ENCODE peak calls at places on chromosomes 6 and 20, in eight cellular contexts. One of them, this sample, is unnamed.

GRCh38 chr20:14721926-14722325 is 384.5 kb upstream of the FLRT3 start:
- DNase-seq in trophoblast cell: no peak
- DNase-seq in AG10803: peak; percentile 48
- DNase-seq in T1000: no peak
- DNase-seq in Kasumi-1: no peak
- DNase-seq in NCI-H345: no peak
- DNase-seq in effector CD4-positive, alpha-beta T cell: no peak
- DNase-seq in left ventricle myocardium superior: no peak
- DNase-seq in this sample: no peak

GRCh38 chr20:4040283-4041179 is 25.2 kb upstream of the RNF24 start:
- DNase-seq in trophoblast cell: no peak
- DNase-seq in AG10803: peak; percentile 24
- DNase-seq in T1000: no peak
- DNase-seq in Kasumi-1: no peak
- DNase-seq in NCI-H345: no peak
- DNase-seq in effector CD4-positive, alpha-beta T cell: no peak
- DNase-seq in left ventricle myocardium superior: no peak
- DNase-seq in this sample: no peak

GRCh38 chr6:166343157-166343502 is 785 bp upstream of the SFT2D1 start:
- DNase-seq in trophoblast cell: peak; percentile 73
- DNase-seq in AG10803: no peak
- DNase-seq in T1000: no peak
- DNase-seq in Kasumi-1: peak; percentile 77
- DNase-seq in NCI-H345: no peak
- DNase-seq in effector CD4-positive, alpha-beta T cell: no peak
- DNase-seq in left ventricle myocardium superior: no peak
- DNase-seq in this sample: no peak

GRCh38 chr6:16635810-16636602 is 125.3 kb downstream of the ATXN1 start:
- DNase-seq in trophoblast cell: peak; percentile 22
- DNase-seq in AG10803: peak; percentile 77
- DNase-seq in T1000: no peak
- DNase-seq in Kasumi-1: no peak
- DNase-seq in NCI-H345: no peak
- DNase-seq in effector CD4-positive, alpha-beta T cell: no peak
- DNase-seq in left ventricle myocardium superior: no peak
- DNase-seq in this sample: no peak

GRCh38 chr6:56865081-56865875 is 89.6 kb upstream of the BEND6 start:
- DNase-seq in trophoblast cell: peak; percentile 27
- DNase-seq in AG10803: no peak
- DNase-seq in T1000: no peak
- DNase-seq in Kasumi-1: no peak
- DNase-seq in NCI-H345: no peak
- DNase-seq in effector CD4-positive, alpha-beta T cell: no peak
- DNase-seq in left ventricle myocardium superior: no peak
- DNase-seq in this sample: no peak

GRCh38 chr6:22071655-22072054 is 225.2 kb downstream of the PRL start:
- DNase-seq in trophoblast cell: no peak
- DNase-seq in AG10803: peak; percentile 59
- DNase-seq in T1000: no peak
- DNase-seq in Kasumi-1: no peak
- DNase-seq in NCI-H345: no peak
- DNase-seq in effector CD4-positive, alpha-beta T cell: no peak
- DNase-seq in left ventricle myocardium superior: peak; percentile 43
- DNase-seq in this sample: peak; percentile 39

GRCh38 chr6:145714731-145715130 is 20.6 kb downstream of the EPM2A start:
- DNase-seq in trophoblast cell: no peak
- DNase-seq in AG10803: no peak
- DNase-seq in T1000: no peak
- DNase-seq in Kasumi-1: no peak
- DNase-seq in NCI-H345: no peak
- DNase-seq in effector CD4-positive, alpha-beta T cell: no peak
- DNase-seq in left ventricle myocardium superior: no peak
- DNase-seq in this sample: no peak

GRCh38 chr20:59566631-59567524 is 37.5 kb upstream of the PHACTR3 start:
- DNase-seq in trophoblast cell: no peak
- DNase-seq in AG10803: no peak
- DNase-seq in T1000: no peak
- DNase-seq in Kasumi-1: no peak
- DNase-seq in NCI-H345: no peak
- DNase-seq in effector CD4-positive, alpha-beta T cell: no peak
- DNase-seq in left ventricle myocardium superior: no peak
- DNase-seq in this sample: no peak

GRCh38 chr20:22826306-22827230 is 208.5 kb upstream of the SSTR4 start:
- DNase-seq in trophoblast cell: no peak
- DNase-seq in AG10803: no peak
- DNase-seq in T1000: no peak
- DNase-seq in Kasumi-1: no peak
- DNase-seq in NCI-H345: no peak
- DNase-seq in effector CD4-positive, alpha-beta T cell: no peak
- DNase-seq in left ventricle myocardium superior: no peak
- DNase-seq in this sample: no peak

GRCh38 chr6:31775184-31775583 is 1.9 kb downstream of the VWA7 start:
- DNase-seq in trophoblast cell: no peak
- DNase-seq in AG10803: no peak
- DNase-seq in T1000: no peak
- DNase-seq in Kasumi-1: no peak
- DNase-seq in NCI-H345: no peak
- DNase-seq in effector CD4-positive, alpha-beta T cell: no peak
- DNase-seq in left ventricle myocardium superior: no peak
- DNase-seq in this sample: no peak

GRCh38 chr20:62367483-62368302 is 581 bp upstream of the LAMA5 start:
- DNase-seq in trophoblast cell: peak; percentile 82
- DNase-seq in AG10803: no peak
- DNase-seq in T1000: no peak
- DNase-seq in Kasumi-1: no peak
- DNase-seq in NCI-H345: peak; percentile 67
- DNase-seq in effector CD4-positive, alpha-beta T cell: no peak
- DNase-seq in left ventricle myocardium superior: peak; percentile 71
- DNase-seq in this sample: no peak

GRCh38 chr6:166949533-166950442 is 6.6 kb downstream of the RNASET2 start:
- DNase-seq in trophoblast cell: peak; percentile 93
- DNase-seq in AG10803: no peak
- DNase-seq in T1000: no peak
- DNase-seq in Kasumi-1: no peak
- DNase-seq in NCI-H345: no peak
- DNase-seq in effector CD4-positive, alpha-beta T cell: no peak
- DNase-seq in left ventricle myocardium superior: no peak
- DNase-seq in this sample: no peak

GRCh38 chr20:25629816-25630499 is 6.1 kb upstream of the NANP start:
- DNase-seq in trophoblast cell: no peak
- DNase-seq in AG10803: no peak
- DNase-seq in T1000: no peak
- DNase-seq in Kasumi-1: no peak
- DNase-seq in NCI-H345: no peak
- DNase-seq in effector CD4-positive, alpha-beta T cell: no peak
- DNase-seq in left ventricle myocardium superior: no peak
- DNase-seq in this sample: no peak

GRCh38 chr6:75331134-75331533 is 46.5 kb upstream of the TMEM30A start:
- DNase-seq in trophoblast cell: peak; percentile 49
- DNase-seq in AG10803: peak; percentile 77
- DNase-seq in T1000: no peak
- DNase-seq in Kasumi-1: no peak
- DNase-seq in NCI-H345: no peak
- DNase-seq in effector CD4-positive, alpha-beta T cell: no peak
- DNase-seq in left ventricle myocardium superior: no peak
- DNase-seq in this sample: no peak

GRCh38 chr6:169707772-169708171 is 5.8 kb downstream of the C6orf120 start:
- DNase-seq in trophoblast cell: no peak
- DNase-seq in AG10803: no peak
- DNase-seq in T1000: no peak
- DNase-seq in Kasumi-1: no peak
- DNase-seq in NCI-H345: no peak
- DNase-seq in effector CD4-positive, alpha-beta T cell: no peak
- DNase-seq in left ventricle myocardium superior: no peak
- DNase-seq in this sample: no peak

GRCh38 chr20:44187054-44187762 is at the start of gene JPH2:
- DNase-seq in trophoblast cell: peak; percentile 87
- DNase-seq in AG10803: peak; percentile 92
- DNase-seq in T1000: peak; percentile 94
- DNase-seq in Kasumi-1: peak; percentile 7
- DNase-seq in NCI-H345: no peak
- DNase-seq in effector CD4-positive, alpha-beta T cell: no peak
- DNase-seq in left ventricle myocardium superior: peak; percentile 81
- DNase-seq in this sample: no peak

GRCh38 chr6:155543141-155543870 is 87.7 kb upstream of the NOX3 start:
- DNase-seq in trophoblast cell: no peak
- DNase-seq in AG10803: no peak
- DNase-seq in T1000: no peak
- DNase-seq in Kasumi-1: no peak
- DNase-seq in NCI-H345: no peak
- DNase-seq in effector CD4-positive, alpha-beta T cell: no peak
- DNase-seq in left ventricle myocardium superior: no peak
- DNase-seq in this sample: peak; percentile 83

This sample was measured in retinal pigment epithelial cell.